ENCODE peak calls at places on chromosomes 1 and 21, in six cellular contexts. H is A673; E is anterior cingulate cortex; K is naive thymus-derived CD8-positive, alpha-beta T cell; T is stimulated activated CD8-positive, alpha-beta memory T cell treated with anti-CD3 and anti-CD28 coated beads, Interleukin-2, amount 100 ng/mL, for 48 hours; X is AG08396. O is an unnamed sample.
A peak's percentile ranks its signal among the peaks of the same experiment; 100 is the strongest.

GRCh38 chr21:41684381-41685245 is 82.2 kb downstream of the RIPK4 start:
- DNase-seq in E (no peak), T (no peak), X (peak; percentile 51), H (no peak), K (no peak), O (peak; percentile 64)

GRCh38 chr21:46633561-46633960 is 1.9 kb upstream of the PRMT2 start:
- DNase-seq in T (no peak), K (peak; percentile 58), E (no peak), X (no peak), H (no peak), O (no peak)

GRCh38 chr1:201001962-201002361 is 21.6 kb downstream of the KIF21B start:
- DNase-seq in E (no peak), X (no peak), K (no peak), T (no peak), H (no peak), O (no peak)

GRCh38 chr1:203217139-203217621 is 12.3 kb downstream of the CHIT1 start:
- DNase-seq in E (no peak), X (no peak), K (no peak), H (no peak), T (no peak), O (peak; percentile 86)

GRCh38 chr1:228866498-228866897 is 131.2 kb downstream of the RHOU start:
- DNase-seq in H (no peak), X (no peak), E (no peak), T (no peak), K (no peak), O (no peak)

GRCh38 chr1:230760360-230760827 is 13.2 kb downstream of the CAPN9 start:
- DNase-seq in H (no peak), K (no peak), E (no peak), X (no peak), T (no peak), O (peak; percentile 78)

GRCh38 chr1:228283043-228283371 is 75.2 kb downstream of the OBSCN start:
- DNase-seq in H (no peak), X (no peak), K (no peak), T (no peak), E (no peak), O (peak; percentile 69)

GRCh38 chr1:109535971-109536491 is 3.6 kb upstream of the GPR61 start:
- DNase-seq in X (no peak), K (no peak), T (no peak), H (no peak), E (peak; percentile 70), O (no peak)

GRCh38 chr1:238653693-238654321 is 732.6 kb upstream of the CHRM3 start:
- DNase-seq in K (no peak), T (no peak), E (no peak), H (no peak), X (no peak), O (no peak)

GRCh38 chr1:64451449-64451848 is 18.5 kb upstream of the CACHD1 start:
- DNase-seq in K (no peak), T (no peak), E (no peak), H (no peak), X (no peak), O (no peak)

GRCh38 chr1:116934586-116935207 is 25.0 kb downstream of the PTGFRN start:
- DNase-seq in H (no peak), T (no peak), X (no peak), K (no peak), E (no peak), O (peak; percentile 43)

GRCh38 chr21:45377325-45377709 is 27.6 kb upstream of the COL18A1 start:
- DNase-seq in T (no peak), E (no peak), X (no peak), K (no peak), H (no peak), O (no peak)

GRCh38 chr1:6268431-6268830 is 7.5 kb upstream of the GPR153 start:
- DNase-seq in T (no peak), E (no peak), K (no peak), X (no peak), H (no peak), O (peak; percentile 72)

GRCh38 chr1:235213752-235214151 is 52.7 kb upstream of the RBM34 start:
- DNase-seq in E (no peak), T (no peak), H (no peak), K (no peak), X (no peak), O (no peak)

GRCh38 chr1:57512386-57512785 is 88.5 kb upstream of the DAB1 start:
- DNase-seq in E (no peak), H (no peak), K (no peak), X (no peak), T (no peak), O (no peak)

GRCh38 chr1:94039871-94040569 is 80.9 kb downstream of the ABCA4 start:
- DNase-seq in T (no peak), E (no peak), K (no peak), X (no peak), H (peak; percentile 16), O (no peak)

GRCh38 chr1:108114026-108114599 is 86.0 kb downstream of the SLC25A24 start:
- DNase-seq in T (no peak), X (no peak), E (no peak), K (no peak), H (peak; percentile 74), O (peak; percentile 47)

GRCh38 chr1:31871703-31872102 is 55.9 kb upstream of the SPOCD1 start:
- DNase-seq in X (no peak), E (no peak), T (no peak), K (no peak), H (no peak), O (no peak)

GRCh38 chr21:27320868-27321267 is 354.0 kb upstream of the ADAMTS5 start:
- DNase-seq in X (no peak), T (no peak), K (no peak), H (no peak), E (no peak), O (no peak)

GRCh38 chr1:171286032-171286705 is 27.8 kb upstream of the FMO4 start:
- DNase-seq in K (no peak), T (no peak), E (no peak), X (no peak), H (no peak), O (no peak)

GRCh38 chr1:182549346-182549745 is 39.7 kb downstream of the RNASEL start:
- DNase-seq in T (no peak), K (no peak), X (no peak), E (no peak), H (no peak), O (no peak)

GRCh38 chr1:1141911-1142250 is 26.0 kb upstream of the C1orf159 start:
- DNase-seq in H (no peak), X (no peak), E (no peak), T (no peak), K (no peak), O (no peak)

GRCh38 chr1:159000627-159001026 is 9.1 kb upstream of the IFI16 start:
- DNase-seq in X (peak; percentile 72), K (no peak), E (peak; percentile 49), T (no peak), H (peak; percentile 90), O (peak; percentile 64)

GRCh38 chr21:38219049-38219628 is 37.7 kb upstream of the KCNJ15 start:
- DNase-seq in T (peak; percentile 26), H (peak; percentile 76), X (peak; percentile 77), K (peak; percentile 40), E (no peak), O (peak; percentile 86)

GRCh38 chr1:236002572-236002971 is 62.3 kb downstream of the NID1 start:
- DNase-seq in H (no peak), T (no peak), E (no peak), K (no peak), X (no peak), O (peak; percentile 58)

GRCh38 chr1:53122194-53122846 is 20.1 kb downstream of the SLC1A7 start:
- DNase-seq in T (no peak), K (no peak), H (no peak), X (peak; percentile 79), E (no peak), O (no peak)

GRCh38 chr1:232952514-232953175 is 2.2 kb downstream of the NTPCR start:
- DNase-seq in X (peak; percentile 65), H (peak; percentile 82), T (no peak), E (no peak), K (peak; percentile 25), O (peak; percentile 91)

GRCh38 chr1:5643360-5644090 is 348.7 kb downstream of the NPHP4 start:
- DNase-seq in H (no peak), K (no peak), X (no peak), E (no peak), T (no peak), O (peak; percentile 36)

GRCh38 chr1:202085682-202086373 is 36.9 kb upstream of the GPR37L1 start:
- DNase-seq in T (no peak), E (peak; percentile 7), H (no peak), K (no peak), X (no peak), O (peak; percentile 76)

GRCh38 chr1:115642168-115643072 is 650 bp downstream of the VANGL1 start:
- DNase-seq in E (no peak), H (peak; percentile 61), X (peak; percentile 68), K (no peak), T (no peak), O (peak; percentile 81)

GRCh38 chr1:54274448-54274847 is 74.5 kb downstream of the MRPL37 start:
- DNase-seq in K (no peak), X (no peak), E (no peak), T (no peak), H (no peak), O (peak; percentile 77)

GRCh38 chr1:76585980-76586674 is 281.2 kb upstream of the ST6GALNAC5 start:
- DNase-seq in X (no peak), T (no peak), K (no peak), H (no peak), E (no peak), O (no peak)

GRCh38 chr1:64841330-64842065 is 96.6 kb downstream of the RAVER2 start:
- DNase-seq in K (no peak), E (no peak), H (no peak), X (no peak), T (no peak), O (no peak)

GRCh38 chr1:204760350-204761134 is 75.0 kb upstream of the LRRN2 start:
- DNase-seq in E (no peak), K (no peak), H (no peak), X (no peak), T (no peak), O (no peak)

GRCh38 chr1:26537951-26538352 is 8.4 kb downstream of the RPS6KA1 start:
- DNase-seq in E (peak; percentile 24), H (no peak), T (no peak), K (no peak), X (peak; percentile 60), O (peak; percentile 77)